ENCODE peak calls at places on chromosomes 6 and 20, in seven cellular contexts. H is RPMI8226; P is PC-3; J is activated T-cell treated with anti-CD3 and anti-CD28 coated beads, Interleukin-2, amount 50 U/mL, for 1 hour; N is GM10248; I is hypothalamus; D is SW 1271. R is an unnamed sample.

GRCh38 chr20:1881240-1881835 is 13.9 kb upstream of the SIRPA start:
- DNase-seq in H (no peak), P (no peak), J (no peak), N (no peak), I (peak; percentile 64), D (no peak), R (no peak)

GRCh38 chr6:119096683-119097310 is 18.3 kb upstream of the FAM184A start:
- DNase-seq in H (no peak), P (no peak), J (no peak), N (no peak), I (peak; percentile 73), D (no peak), R (no peak)

GRCh38 chr6:146857960-146858308 is 259.2 kb downstream of the ADGB start:
- DNase-seq in H (no peak), P (no peak), J (peak; percentile 19), N (no peak), I (peak; percentile 36), D (no peak), R (no peak)

GRCh38 chr6:142794424-142794823 is 150.6 kb downstream of the HIVEP2 start:
- DNase-seq in H (no peak), P (no peak), J (no peak), N (no peak), I (no peak), D (no peak), R (no peak)

GRCh38 chr20:36819662-36820061 is 46.1 kb upstream of the DSN1 start:
- DNase-seq in H (peak; percentile 83), P (no peak), J (no peak), N (no peak), I (peak; percentile 19), D (no peak), R (no peak)

GRCh38 chr6:151004415-151005024 is 139.0 kb downstream of the MTHFD1L start:
- DNase-seq in H (no peak), P (peak; percentile 91), J (no peak), N (no peak), I (no peak), D (peak; percentile 82), R (peak; percentile 78)

GRCh38 chr6:92114797-92115196 is 1304.6 kb downstream of the EPHA7 start:
- DNase-seq in H (no peak), P (no peak), J (no peak), N (no peak), I (peak; percentile 28), D (no peak), R (no peak)

GRCh38 chr6:144466716-144467115 is 181.6 kb downstream of the UTRN start:
- DNase-seq in H (no peak), P (no peak), J (no peak), N (no peak), I (no peak), D (no peak), R (no peak)

GRCh38 chr20:30491016-30491415 is 766.4 kb upstream of the DEFB115 start:
- DNase-seq in H (no peak), P (no peak), J (no peak), N (no peak), I (no peak), D (no peak), R (no peak)

GRCh38 chr6:79525272-79526100 is 11.7 kb downstream of the LCA5 start:
- DNase-seq in H (no peak), P (peak; percentile 68), J (no peak), N (no peak), I (no peak), D (no peak), R (no peak)

GRCh38 chr6:113306552-113307145 is 550.5 kb upstream of the MARCKS start:
- DNase-seq in H (peak; percentile 29), P (peak; percentile 68), J (peak; percentile 28), N (peak; percentile 35), I (peak; percentile 4), D (peak; percentile 12), R (peak; percentile 82)

GRCh38 chr6:169316651-169317050 is 63.0 kb upstream of the THBS2 start:
- DNase-seq in H (no peak), P (peak; percentile 7), J (no peak), N (no peak), I (no peak), D (no peak), R (no peak)

GRCh38 chr20:23349338-23350006 is 1.1 kb upstream of the NXT1 start:
- DNase-seq in H (no peak), P (peak; percentile 65), J (no peak), N (peak; percentile 48), I (no peak), D (peak; percentile 88), R (no peak)

GRCh38 chr6:121999458-122000065 is 399.9 kb upstream of the HSF2 start:
- DNase-seq in H (no peak), P (no peak), J (no peak), N (no peak), I (no peak), D (no peak), R (no peak)

GRCh38 chr20:23666189-23666588 is 22.6 kb downstream of the CST4 start:
- DNase-seq in H (no peak), P (peak; percentile 25), J (no peak), N (no peak), I (no peak), D (peak; percentile 9), R (no peak)

GRCh38 chr20:32670773-32671455 is 2.8 kb downstream of the C20orf203 start:
- DNase-seq in H (peak; percentile 54), P (no peak), J (no peak), N (no peak), I (no peak), D (no peak), R (no peak)

GRCh38 chr6:116309657-116310056 is 29.9 kb upstream of the TSPYL1 start:
- DNase-seq in H (no peak), P (no peak), J (no peak), N (no peak), I (no peak), D (no peak), R (no peak)

GRCh38 chr20:59039233-59039632 is 3.4 kb downstream of the PRELID3B start:
- DNase-seq in H (no peak), P (peak; percentile 14), J (no peak), N (no peak), I (no peak), D (no peak), R (no peak)

GRCh38 chr6:148572676-148573335 is 174.0 kb upstream of the UST start:
- DNase-seq in H (no peak), P (no peak), J (no peak), N (no peak), I (no peak), D (no peak), R (no peak)

GRCh38 chr6:99458319-99458718 is 33.2 kb upstream of the PNISR start:
- DNase-seq in H (peak; percentile 15), P (peak; percentile 60), J (no peak), N (no peak), I (no peak), D (peak; percentile 28), R (peak; percentile 18)

GRCh38 chr6:38266921-38267354 is 372.8 kb downstream of the BTBD9 start:
- DNase-seq in H (no peak), P (peak; percentile 52), J (no peak), N (no peak), I (no peak), D (no peak), R (no peak)

GRCh38 chr20:50731055-50731929 is at the start of gene PARD6B:
- DNase-seq in H (peak; percentile 99), P (peak; percentile 100), J (peak; percentile 99), N (peak; percentile 100), I (peak; percentile 93), D (peak; percentile 99), R (peak; percentile 100)

GRCh38 chr6:134706806-134707205 is 243.1 kb downstream of the ALDH8A1 start:
- DNase-seq in H (no peak), P (no peak), J (no peak), N (no peak), I (no peak), D (no peak), R (peak; percentile 32)

GRCh38 chr6:106318851-106319250 is 6.7 kb downstream of the ATG5 start:
- DNase-seq in H (no peak), P (no peak), J (no peak), N (no peak), I (no peak), D (no peak), R (no peak)

GRCh38 chr20:5557123-5557522 is 193.1 kb upstream of the SHLD1 start:
- DNase-seq in H (peak; percentile 55), P (peak; percentile 66), J (peak; percentile 57), N (peak; percentile 50), I (peak; percentile 4), D (peak; percentile 59), R (peak; percentile 71)

GRCh38 chr20:29443819-29444218 is 1813.6 kb upstream of the DEFB115 start:
- DNase-seq in H (no peak), P (no peak), J (no peak), N (no peak), I (no peak), D (no peak), R (no peak)

GRCh38 chr20:5973172-5973571 is 22.7 kb downstream of the MCM8 start:
- DNase-seq in H (no peak), P (peak; percentile 97), J (no peak), N (no peak), I (no peak), D (no peak), R (peak; percentile 86)

R was measured in HT-29.